ENCODE peak calls at places on chromosomes 5 and 9, in ten cellular contexts. I, K, W, J, X, R, L, Q, H and D are unnamed samples.

GRCh38 chr5:1764606-1764960 is 35.1 kb downstream of the MRPL36 start:
- DNase-seq in I (no peak), K (no peak), W (no peak), J (no peak), X (no peak), R (no peak), L (no peak), Q (no peak), H (no peak), D (no peak)

GRCh38 chr5:94463739-94464138 is 154.7 kb downstream of the KIAA0825 start:
- DNase-seq in I (no peak), K (peak), W (peak), J (no peak), X (no peak), R (no peak), L (peak), Q (no peak), H (no peak), D (no peak)

GRCh38 chr5:33827885-33828284 is 63.9 kb downstream of the ADAMTS12 start:
- DNase-seq in I (no peak), K (no peak), W (peak), J (no peak), X (no peak), R (no peak), L (no peak), Q (no peak), H (no peak), D (no peak)

GRCh38 chr5:10328323-10328722 is 20.6 kb upstream of the CMBL start:
- DNase-seq in I (no peak), K (no peak), W (peak), J (no peak), X (no peak), R (no peak), L (no peak), Q (no peak), H (no peak), D (no peak)

GRCh38 chr5:115558388-115558956 is 13.9 kb upstream of the FEM1C start:
- DNase-seq in I (no peak), K (peak), W (no peak), J (no peak), X (no peak), R (no peak), L (peak), Q (no peak), H (no peak), D (no peak)

GRCh38 chr5:173397531-173397930 is 69.3 kb upstream of the STC2 start:
- DNase-seq in I (no peak), K (no peak), W (no peak), J (no peak), X (no peak), R (no peak), L (no peak), Q (no peak), H (no peak), D (no peak)

GRCh38 chr9:70450735-70451134 is 36.3 kb upstream of the KLF9 start:
- DNase-seq in I (no peak), K (no peak), W (no peak), J (no peak), X (no peak), R (no peak), L (no peak), Q (no peak), H (no peak), D (no peak)

GRCh38 chr9:134619456-134619982 is 22.1 kb upstream of the COL5A1 start:
- DNase-seq in I (no peak), K (no peak), W (no peak), J (no peak), X (no peak), R (no peak), L (no peak), Q (no peak), H (peak), D (no peak)

GRCh38 chr9:116149844-116150243 is 3.7 kb upstream of the PAPPA start:
- DNase-seq in I (peak), K (peak), W (no peak), J (peak), X (no peak), R (peak), L (no peak), Q (peak), H (no peak), D (peak)

DNA sequence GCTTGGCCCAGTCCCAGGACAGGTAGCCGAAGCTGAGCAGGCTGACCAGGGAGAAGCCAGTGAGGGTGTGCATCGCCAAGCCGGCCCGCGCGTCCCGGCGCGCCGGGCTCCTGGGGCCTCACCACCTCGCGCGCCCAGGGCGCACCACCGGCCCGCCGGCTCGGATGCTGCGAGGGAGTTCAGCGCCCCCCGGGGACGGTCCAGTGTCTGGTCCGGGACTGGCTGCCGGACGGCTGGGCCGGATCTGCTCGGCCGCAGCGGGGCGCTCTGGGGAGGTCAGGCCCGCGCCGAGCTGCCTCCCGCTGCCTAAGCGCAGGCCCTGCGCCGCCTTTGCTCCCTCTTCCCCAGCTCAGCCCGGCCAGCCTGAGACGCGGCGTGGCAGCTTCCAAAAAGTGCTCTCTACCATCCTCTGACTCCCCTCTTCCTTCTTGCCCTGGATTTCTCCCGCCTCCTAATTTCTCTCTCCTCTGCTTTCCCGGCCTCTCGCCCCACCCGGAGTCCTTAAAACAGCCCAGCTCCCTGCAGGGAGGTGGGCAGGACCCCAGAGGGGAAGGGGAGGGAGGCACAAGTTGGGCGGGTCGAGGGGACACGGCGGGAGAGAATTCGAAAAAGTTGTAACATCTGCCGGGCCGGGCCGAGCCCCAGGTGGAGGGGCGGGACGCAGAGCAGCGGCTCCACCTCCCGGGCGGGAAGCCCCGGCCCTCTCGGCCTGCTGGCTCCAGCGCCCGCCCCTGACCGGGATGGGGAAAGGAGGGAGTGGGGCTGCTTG is at the start of gene ARSI:
- DNase-seq in I (peak), K (peak), W (no peak), J (peak), X (peak), R (peak), L (peak), Q (peak), H (no peak), D (no peak)
- TF ChIP-seq CTCF in I (no peak), K (no peak), W (no peak), J (no peak), X (no peak), R (no peak), L (no peak), Q (peak), H (no peak), D (no peak)

DNA sequence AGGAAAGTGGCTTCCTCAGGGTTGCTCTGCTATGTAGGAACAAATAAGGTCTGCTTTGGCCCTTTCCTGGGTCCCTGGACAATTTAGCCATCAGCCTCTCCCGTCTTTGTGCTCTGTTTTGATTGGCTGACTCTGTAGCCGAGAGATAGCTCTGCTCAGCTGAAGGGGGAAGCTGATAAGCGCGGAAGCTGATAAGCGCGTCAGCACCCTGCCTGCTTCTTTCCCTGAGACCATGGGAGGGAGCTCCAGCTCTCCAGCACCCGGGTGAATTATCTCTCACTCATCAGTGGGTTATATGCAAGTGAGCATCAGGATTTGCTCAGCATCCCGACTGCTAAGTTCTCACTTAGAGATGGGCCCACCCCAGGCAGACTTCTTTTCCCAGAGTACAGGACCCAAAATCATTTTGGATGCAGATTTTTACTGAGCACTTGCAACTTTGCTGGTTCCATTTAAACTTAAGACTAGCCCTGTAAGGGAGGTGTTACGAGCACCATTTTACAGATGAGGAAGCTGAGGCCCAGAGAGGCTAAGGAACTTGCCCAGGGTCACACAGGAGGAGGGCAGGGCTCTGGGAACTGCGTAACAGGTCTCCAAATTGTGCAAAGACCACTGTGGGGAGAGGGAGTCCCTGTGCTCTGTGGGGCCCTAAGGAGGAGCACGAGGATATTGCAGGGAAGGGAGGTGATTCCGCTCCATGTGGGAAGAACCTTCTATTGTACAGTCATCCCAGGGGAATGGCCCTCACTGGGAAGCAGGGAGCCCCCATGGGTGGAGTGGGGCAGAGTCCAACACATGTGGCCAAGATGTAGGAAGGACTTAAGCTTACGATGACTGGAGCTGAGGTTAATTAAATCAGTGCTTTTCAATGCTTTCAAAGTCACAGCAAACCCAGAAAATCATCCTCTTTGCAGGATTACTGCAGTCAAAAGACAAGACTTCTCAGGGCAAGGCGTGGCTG is 83.7 kb upstream of the ORM1 start:
- DNase-seq in I (peak), K (peak), W (peak), J (no peak), X (no peak), R (no peak), L (peak), Q (peak), H (no peak), D (peak)
- TF ChIP-seq CTCF in I (no peak), K (peak), W (peak), J (no peak), X (no peak), R (no peak), L (peak), Q (peak), H (no peak), D (peak)

GRCh38 chr5:91386120-91386519 is 3.0 kb upstream of the ARRDC3 start:
- DNase-seq in I (no peak), K (no peak), W (no peak), J (no peak), X (no peak), R (no peak), L (no peak), Q (no peak), H (no peak), D (no peak)
- TF ChIP-seq CTCF in I (no peak), K (no peak), W (no peak), J (no peak), X (no peak), R (no peak), L (no peak), Q (no peak), H (no peak), D (no peak)

GRCh38 chr5:171418982-171419662 is at the start of gene FGF18:
- DNase-seq in I (peak), K (peak), W (peak), J (peak), X (no peak), R (peak), L (peak), Q (peak), H (no peak), D (peak)
- TF ChIP-seq CTCF in I (no peak), K (no peak), W (no peak), J (no peak), X (no peak), R (peak), L (no peak), Q (no peak), H (peak), D (peak)

GRCh38 chr9:127202461-127203139 is 62.0 kb upstream of the GARNL3 start:
- DNase-seq in I (no peak), K (peak), W (no peak), J (no peak), X (no peak), R (no peak), L (no peak), Q (no peak), H (no peak), D (no peak)
- TF ChIP-seq CTCF in I (no peak), K (no peak), W (no peak), J (no peak), X (no peak), R (no peak), L (no peak), Q (no peak), H (no peak), D (no peak)

GRCh38 chr9:79955300-79955699 is 383.5 kb downstream of the TLE4 start:
- DNase-seq in I (peak), K (no peak), W (no peak), J (no peak), X (no peak), R (no peak), L (peak), Q (no peak), H (no peak), D (peak)
- TF ChIP-seq CTCF in I (peak), K (peak), W (no peak), J (peak), X (no peak), R (peak), L (peak), Q (no peak), H (no peak), D (peak)

GRCh38 chr5:78594946-78595921 is 53.3 kb downstream of the LHFPL2 start:
- DNase-seq in I (no peak), K (peak), W (peak), J (no peak), X (peak), R (peak), L (peak), Q (no peak), H (no peak), D (no peak)
- TF ChIP-seq CTCF in I (no peak), K (peak), W (no peak), J (no peak), X (no peak), R (no peak), L (no peak), Q (no peak), H (no peak), D (no peak)

DNA sequence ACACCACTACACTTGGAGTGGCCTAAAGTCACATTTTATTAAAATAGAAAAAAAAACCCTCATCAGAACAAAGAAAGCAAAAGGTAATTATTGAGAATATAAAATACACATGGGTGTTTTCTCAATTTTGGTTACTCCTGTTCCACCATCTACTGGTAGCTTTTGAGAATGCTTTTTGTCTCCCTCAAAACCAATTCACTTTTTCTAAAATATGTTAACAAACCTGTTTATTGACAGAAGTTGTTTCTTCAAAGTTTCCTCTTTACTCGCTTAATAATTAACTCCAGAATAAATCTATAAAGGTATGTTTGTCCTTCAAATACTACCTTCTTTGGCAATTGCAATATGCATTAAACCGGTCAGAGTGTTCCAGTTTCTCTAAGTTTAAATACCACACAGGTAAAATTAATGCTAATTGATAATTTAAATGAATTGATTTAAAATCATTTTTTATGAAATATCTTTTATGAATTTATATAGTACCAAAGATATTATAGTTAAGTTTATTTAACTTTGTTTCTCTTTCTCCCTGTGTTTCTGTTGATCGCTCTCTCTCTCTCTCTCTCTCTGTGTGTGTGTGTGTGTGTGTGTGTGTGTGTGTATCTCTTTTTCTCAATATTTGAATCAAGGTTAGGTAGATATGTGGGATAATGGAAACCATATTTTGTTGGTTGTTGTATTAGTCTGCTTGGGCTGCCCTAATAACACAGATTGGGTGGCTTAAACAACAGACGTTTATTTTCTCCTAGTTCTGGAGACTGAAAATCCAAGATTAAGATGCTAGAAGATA is 487.4 kb downstream of the PRDM9 start:
- DNase-seq in I (no peak), K (no peak), W (no peak), J (no peak), X (no peak), R (no peak), L (no peak), Q (no peak), H (no peak), D (no peak)
- TF ChIP-seq CTCF in I (no peak), K (no peak), W (no peak), J (no peak), X (peak), R (no peak), L (no peak), Q (peak), H (no peak), D (no peak)